ENCODE peak calls at places on chromosomes 3 and 15, in five cellular contexts. M, L, K, N and A are unnamed samples.
A peak's percentile ranks its signal among the peaks of the same experiment; 100 is the strongest.

GRCh38 chr3:142117052-142117451 is 32.3 kb downstream of the TFDP2 start:
- DNase-seq in M (peak; percentile 18), L (no peak), K (no peak), N (no peak), A (no peak)

GRCh38 chr3:11944052-11944673 is 60.0 kb upstream of the SYN2 start:
- DNase-seq in M (peak; percentile 31), L (no peak), K (peak; percentile 56), N (no peak), A (no peak)

GRCh38 chr3:189630667-189631372 is 369 bp upstream of the TP63 start:
- DNase-seq in M (peak; percentile 62), L (no peak), K (peak; percentile 3), N (no peak), A (no peak)

GRCh38 chr3:78483070-78483469 is 1284.7 kb downstream of the ROBO1 start:
- DNase-seq in M (no peak), L (no peak), K (no peak), N (no peak), A (no peak)

GRCh38 chr3:15386352-15386751 is 41.0 kb downstream of the METTL6 start:
- DNase-seq in M (no peak), L (peak; percentile 56), K (no peak), N (no peak), A (no peak)

GRCh38 chr3:38007754-38008090 is 17.1 kb downstream of the VILL start:
- DNase-seq in M (no peak), L (no peak), K (no peak), N (no peak), A (no peak)

GRCh38 chr3:122892561-122892960 is 97.7 kb downstream of the SLC49A4 start:
- DNase-seq in M (no peak), L (no peak), K (no peak), N (no peak), A (no peak)

GRCh38 chr15:65553691-65554090 is 23.4 kb downstream of the HACD3 start:
- DNase-seq in M (peak; percentile 24), L (no peak), K (no peak), N (no peak), A (no peak)

GRCh38 chr15:43749690-43750345 is 3.6 kb downstream of the PDIA3 start:
- DNase-seq in M (no peak), L (no peak), K (no peak), N (no peak), A (no peak)

GRCh38 chr3:179113903-179114302 is 34.3 kb upstream of the PIK3CA start:
- DNase-seq in M (no peak), L (no peak), K (no peak), N (no peak), A (no peak)

GRCh38 chr3:80521081-80521480 is 753.3 kb upstream of the ROBO1 start:
- DNase-seq in M (no peak), L (no peak), K (no peak), N (no peak), A (no peak)

GRCh38 chr3:152773633-152774032 is 61.3 kb upstream of the P2RY1 start:
- DNase-seq in M (no peak), L (no peak), K (no peak), N (no peak), A (no peak)

GRCh38 chr3:64410226-64410625 is 185.0 kb upstream of the PRICKLE2 start:
- DNase-seq in M (no peak), L (no peak), K (no peak), N (no peak), A (no peak)

GRCh38 chr3:146184616-146185015 is 23.6 kb upstream of the PLOD2 start:
- DNase-seq in M (peak; percentile 13), L (no peak), K (no peak), N (no peak), A (no peak)

GRCh38 chr15:93071469-93071891 is 17.5 kb downstream of the RGMA start:
- DNase-seq in M (peak; percentile 55), L (no peak), K (no peak), N (no peak), A (no peak)

GRCh38 chr15:81160312-81161214 is 26.5 kb downstream of the CFAP161 start:
- DNase-seq in M (peak; percentile 64), L (no peak), K (peak; percentile 29), N (peak; percentile 77), A (no peak)

GRCh38 chr15:93495799-93496637 is 407.0 kb upstream of the RGMA start:
- DNase-seq in M (peak; percentile 20), L (no peak), K (peak; percentile 37), N (no peak), A (no peak)

GRCh38 chr3:119637679-119638525 is 22.5 kb downstream of the POPDC2 start:
- DNase-seq in M (peak; percentile 49), L (no peak), K (no peak), N (no peak), A (no peak)

GRCh38 chr3:152835311-152836102 is 576 bp downstream of the P2RY1 start:
- DNase-seq in M (peak; percentile 29), L (peak; percentile 58), K (peak; percentile 28), N (peak; percentile 84), A (peak; percentile 23)

GRCh38 chr3:107430214-107431047 is 53.2 kb downstream of the CCDC54 start:
- DNase-seq in M (no peak), L (no peak), K (peak; percentile 22), N (no peak), A (no peak)

GRCh38 chr15:91022075-91022831 is at the start of gene VPS33B:
- DNase-seq in M (peak; percentile 91), L (peak; percentile 88), K (peak; percentile 93), N (peak; percentile 91), A (peak; percentile 79)

GRCh38 chr15:74589826-74590225 is 25.8 kb upstream of the CLK3 start:
- DNase-seq in M (no peak), L (no peak), K (no peak), N (no peak), A (no peak)

GRCh38 chr3:41369838-41370237 is 170.5 kb downstream of the CTNNB1 start:
- DNase-seq in M (no peak), L (no peak), K (no peak), N (no peak), A (no peak)

GRCh38 chr3:182981038-182981380 is 671 bp upstream of the DCUN1D1 start:
- DNase-seq in M (no peak), L (no peak), K (no peak), N (no peak), A (no peak)

GRCh38 chr15:41966414-41966812 is 5.9 kb downstream of the EHD4 start:
- DNase-seq in M (no peak), L (no peak), K (no peak), N (peak; percentile 33), A (no peak)

GRCh38 chr15:40081691-40082194 is 26.9 kb downstream of the BMF start:
- DNase-seq in M (peak; percentile 95), L (peak; percentile 63), K (peak; percentile 93), N (no peak), A (peak; percentile 58)

GRCh38 chr15:58409861-58410260 is 21.9 kb upstream of the LIPC start:
- DNase-seq in M (no peak), L (no peak), K (no peak), N (no peak), A (no peak)

GRCh38 chr3:120688121-120688520 is 6.1 kb upstream of the HGD start:
- DNase-seq in M (no peak), L (no peak), K (peak; percentile 27), N (no peak), A (no peak)

GRCh38 chr15:99169769-99170311 is 65.0 kb downstream of the SYNM start:
- DNase-seq in M (no peak), L (no peak), K (no peak), N (no peak), A (no peak)

GRCh38 chr3:10762116-10762515 is 53.9 kb upstream of the SLC6A11 start:
- DNase-seq in M (no peak), L (no peak), K (no peak), N (no peak), A (no peak)

GRCh38 chr3:106510206-106510605 is 641.4 kb upstream of the CBLB start:
- DNase-seq in M (no peak), L (no peak), K (no peak), N (no peak), A (no peak)

GRCh38 chr3:10950476-10951294 is 41.9 kb upstream of the SLC6A1 start:
- DNase-seq in M (peak; percentile 72), L (no peak), K (peak; percentile 71), N (no peak), A (no peak)